ENCODE peak calls at places on chromosomes 5 and 9, in five cellular contexts. L is adrenal gland, I is esophagus squamous epithelium, V is A673, A is kidney. S is an unnamed sample.

GRCh38 chr5:36079200-36079761 is 12.6 kb upstream of the UGT3A2 start:
- DNase-seq in L (peak; percentile 25), I (no peak), A (no peak), V (peak; percentile 86), S (peak; percentile 39)

GRCh38 chr5:134247411-134247810 is 21.5 kb upstream of the PPP2CA start:
- DNase-seq in I (no peak), L (no peak), V (no peak), A (no peak), S (no peak)

GRCh38 chr9:74025402-74025894 is 471.7 kb upstream of the RORB start:
- DNase-seq in A (no peak), V (no peak), I (no peak), L (no peak), S (no peak)

GRCh38 chr5:134250949-134251348 is 25.1 kb upstream of the PPP2CA start:
- DNase-seq in L (no peak), V (no peak), I (no peak), A (no peak), S (no peak)

GRCh38 chr5:128074171-128074570 is 9.4 kb upstream of the SLC12A2 start:
- DNase-seq in V (no peak), A (no peak), I (no peak), L (no peak), S (no peak)

GRCh38 chr5:16626696-16627264 is 10.0 kb upstream of the RETREG1 start:
- DNase-seq in I (no peak), A (no peak), V (no peak), L (no peak), S (no peak)

GRCh38 chr5:31502506-31502905 is 29.4 kb downstream of the DROSHA start:
- DNase-seq in L (no peak), A (no peak), I (no peak), V (no peak), S (no peak)

GRCh38 chr9:105405514-105406131 is 42.2 kb upstream of the FSD1L start:
- DNase-seq in A (no peak), I (no peak), L (no peak), V (no peak), S (no peak)

GRCh38 chr9:138050472-138051330 is 173.1 kb downstream of the CACNA1B start:
- DNase-seq in I (no peak), A (no peak), V (no peak), L (peak; percentile 6), S (peak; percentile 6)

GRCh38 chr9:19162956-19163355 is 35.7 kb upstream of the PLIN2 start:
- DNase-seq in L (peak; percentile 48), A (no peak), I (no peak), V (no peak), S (no peak)

GRCh38 chr9:125483697-125484096 is 222.1 kb downstream of the GAPVD1 start:
- DNase-seq in A (no peak), I (no peak), L (no peak), V (no peak), S (no peak)

GRCh38 chr5:164296603-164297080 is 791.2 kb downstream of the MAT2B start:
- DNase-seq in V (no peak), L (no peak), I (no peak), A (no peak), S (peak; percentile 18)

GRCh38 chr5:133754575-133755169 is 142.3 kb upstream of the FSTL4 start:
- DNase-seq in I (no peak), L (peak; percentile 46), V (peak; percentile 41), A (no peak), S (peak; percentile 58)

GRCh38 chr5:83507431-83507830 is 35.9 kb downstream of the VCAN start:
- DNase-seq in I (no peak), A (no peak), L (no peak), V (no peak), S (no peak)

GRCh38 chr9:122402403-122403268 is 31.8 kb downstream of the PTGS1 start:
- DNase-seq in V (peak; percentile 69), L (peak; percentile 41), I (no peak), A (no peak), S (no peak)

GRCh38 chr9:93592389-93593021 is 16.1 kb downstream of the PHF2 start:
- DNase-seq in L (peak; percentile 18), I (no peak), V (no peak), A (peak; percentile 32), S (no peak)

GRCh38 chr5:176296-176823 is 14.9 kb upstream of the LRRC14B start:
- DNase-seq in V (no peak), I (no peak), A (peak; percentile 26), L (no peak), S (no peak)

GRCh38 chr9:121353246-121353975 is 16.6 kb downstream of the STOM start:
- DNase-seq in V (no peak), A (no peak), L (no peak), I (no peak), S (no peak)

GRCh38 chr5:68070641-68071191 is 144.8 kb upstream of the PIK3R1 start:
- DNase-seq in V (no peak), L (no peak), A (no peak), I (no peak), S (no peak)

GRCh38 chr9:114248274-114248673 is 74.6 kb upstream of the ORM1 start:
- DNase-seq in L (no peak), A (no peak), I (no peak), V (no peak), S (no peak)

DNA sequence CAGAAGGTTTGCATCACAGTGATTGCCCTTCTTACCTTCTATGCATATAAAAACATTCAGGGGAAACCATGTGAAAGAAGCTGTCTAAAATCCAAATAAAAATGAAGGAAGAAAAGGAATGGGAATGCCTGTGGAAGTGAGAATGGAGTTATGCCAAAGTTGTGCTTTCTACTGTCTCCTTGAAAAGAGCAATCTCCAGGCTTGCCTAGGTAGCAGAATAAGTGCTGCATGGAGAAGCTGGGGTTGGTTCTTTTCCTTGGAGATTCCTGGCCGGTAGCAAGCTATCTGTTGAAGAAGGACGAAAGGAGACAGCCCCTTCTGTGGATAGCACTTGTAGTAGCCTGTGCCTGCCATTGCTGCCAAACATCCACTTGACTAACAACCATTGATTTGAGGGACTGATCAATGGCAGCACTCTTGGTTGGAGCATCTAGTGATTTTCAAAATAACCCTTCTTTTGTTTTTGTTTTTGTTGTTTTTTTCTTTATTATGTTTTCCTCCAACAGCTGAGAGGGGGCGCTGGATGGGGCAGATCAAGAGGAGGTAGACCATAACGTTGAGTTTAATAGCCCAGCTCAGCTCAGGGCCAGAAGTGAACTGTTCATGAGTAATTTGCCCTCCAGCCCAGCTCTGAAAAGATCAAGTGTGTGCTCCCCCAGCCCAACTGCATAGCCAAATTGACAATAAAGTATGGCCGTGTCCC is 1.6 kb downstream of the PLCXD3 start:
- DNase-seq in A (no peak), I (no peak), V (no peak), L (no peak), S (no peak)
- H3K27ac ChIP-seq in A (no peak overlapping the region), I (no peak overlapping the region), V (no peak overlapping the region), L (no peak overlapping the region), S (no peak overlapping the region)

DNA sequence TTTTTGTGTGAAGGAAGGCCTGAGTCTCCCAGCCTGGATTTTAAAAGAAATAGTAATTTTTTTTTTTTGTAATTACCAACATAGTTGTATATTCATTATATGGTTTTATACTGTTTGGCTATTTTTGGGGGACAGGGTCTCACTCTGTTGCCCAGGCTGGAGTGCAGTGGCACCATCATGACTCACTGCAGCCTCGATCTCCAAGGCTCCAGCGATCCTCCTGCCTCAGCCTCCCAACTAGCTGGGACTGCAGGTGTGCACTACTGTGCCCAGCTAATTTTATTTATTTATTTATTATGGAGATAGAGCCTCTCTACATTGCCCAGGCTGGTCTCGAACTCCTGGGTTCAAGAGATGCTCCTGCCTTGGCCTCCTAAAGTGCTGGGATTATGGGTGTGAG is 5.1 kb downstream of the LRRC8A start:
- DNase-seq in V (no peak), I (no peak), A (no peak), L (no peak), S (no peak)
- H3K4me1 ChIP-seq in V (peaks cover 9% of the 10 kb centered on the region), I (peaks cover 88% of the 10 kb centered on the region), A (peaks cover 27% of the 10 kb centered on the region), L (peaks cover 15% of the 10 kb centered on the region), S (peaks cover 27% of the 10 kb centered on the region)

GRCh38 chr5:1668141-1668721 is 131.4 kb downstream of the MRPL36 start:
- DNase-seq in A (peak; percentile 70), V (no peak), L (peak; percentile 58), I (no peak), S (peak; percentile 43)
- H3K4me3 ChIP-seq in A (no peak overlapping the region), V (peak overlapping the region; percentile 31), L (peak overlapping the region; percentile 45), I (no peak overlapping the region), S (peak overlapping the region; percentile 30)

GRCh38 chr5:66796306-66797292 is 200.4 kb downstream of the MAST4 start:
- DNase-seq in V (peak; percentile 4), L (no peak), I (no peak), A (no peak), S (peak; percentile 21)
- H3K27ac ChIP-seq in V (no peak overlapping the region), L (no peak overlapping the region), I (no peak overlapping the region), A (no peak overlapping the region), S (no peak overlapping the region)

DNA sequence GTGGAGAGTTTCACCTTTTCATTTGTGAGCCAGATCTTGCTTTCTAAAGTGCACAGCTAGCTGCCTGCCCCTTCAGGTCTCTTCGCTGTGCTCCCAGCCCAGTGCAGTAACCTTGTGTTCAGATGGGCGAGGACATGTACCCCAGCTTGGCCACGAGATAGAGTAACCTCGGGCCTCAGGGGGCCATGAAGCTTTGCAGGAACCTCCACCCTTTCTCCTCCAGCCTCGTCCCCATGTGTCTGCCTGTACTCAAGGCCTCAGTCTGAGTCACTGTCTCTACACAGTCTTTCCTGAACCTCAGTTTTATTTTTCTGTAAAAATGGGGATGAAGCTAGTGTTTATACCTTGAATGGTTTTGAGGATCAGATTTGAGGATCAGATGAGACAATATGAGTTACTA is 37.9 kb downstream of the ERGIC1 start:
- DNase-seq in I (no peak), L (peak; percentile 67), V (no peak), A (no peak), S (peak; percentile 40)
- H3K4me1 ChIP-seq in I (peaks cover 65% of the 10 kb centered on the region), L (peaks cover 79% of the 10 kb centered on the region), V (no peaks in the 10 kb centered on the region), A (peaks cover 48% of the 10 kb centered on the region), S (peaks cover 75% of the 10 kb centered on the region)

GRCh38 chr9:130419521-130420035 is 25.2 kb upstream of the ASS1 start:
- DNase-seq in L (no peak), I (no peak), V (no peak), A (no peak), S (no peak)

GRCh38 chr9:130422546-130422945 is 22.2 kb upstream of the ASS1 start:
- DNase-seq in V (no peak), L (no peak), A (no peak), I (no peak), S (no peak)

GRCh38 chr9:130421802-130422276 is 22.9 kb upstream of the ASS1 start:
- DNase-seq in I (no peak), V (peak; percentile 99), A (no peak), L (no peak), S (no peak)

GRCh38 chr9:130423272-130423671 is 21.5 kb upstream of the ASS1 start:
- DNase-seq in I (no peak), A (peak; percentile 66), V (no peak), L (no peak), S (no peak)

DNA sequence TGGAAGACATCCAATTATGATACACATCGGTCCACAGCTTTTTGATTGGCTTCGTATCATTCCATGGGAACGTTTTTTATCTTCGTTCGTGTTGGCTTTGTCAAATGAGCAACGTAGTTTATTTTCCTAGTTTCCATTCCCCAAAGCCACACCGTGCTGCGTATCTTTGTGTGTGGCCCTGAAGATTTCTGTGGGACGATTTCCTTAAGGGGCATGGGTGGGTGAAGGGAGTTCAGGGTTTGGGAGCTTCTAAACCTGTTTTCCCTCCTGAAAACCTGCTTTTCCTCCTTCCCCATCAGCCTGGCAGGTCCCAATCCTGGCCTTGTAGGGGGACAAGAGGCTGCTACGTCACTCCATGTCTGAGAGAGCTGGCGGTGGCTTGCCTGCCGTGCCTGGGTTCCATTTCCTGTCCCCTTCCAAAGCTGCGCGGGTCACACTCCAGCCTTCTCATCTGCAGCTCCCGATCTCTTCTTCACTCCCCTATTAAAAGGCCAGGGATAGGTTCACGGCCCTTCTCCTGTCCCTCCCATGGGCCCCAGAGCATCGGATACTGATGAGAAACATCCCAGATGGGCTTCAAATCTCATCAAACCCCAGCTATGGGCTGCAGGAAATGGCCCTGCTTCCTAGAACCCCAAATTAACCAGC is 23.5 kb upstream of the ASS1 start:
- DNase-seq in A (no peak), I (no peak), L (no peak), V (no peak), S (no peak)
- H3K4me3 ChIP-seq in A (no peak overlapping the region), I (no peak overlapping the region), L (no peak overlapping the region), V (no peak overlapping the region), S (no peak overlapping the region)

S was measured in testis.